ENCODE peak calls at places on chromosome 9, in six cellular contexts. K, I, G, O, Y and M are unnamed samples. For H3K4me1, the result is how much of the 10 kb centered on the place peaks cover.

GRCh38 chr9:124632077-124632621 is 125.0 kb upstream of the NR5A1 start:
- DNase-seq in O (no peak), Y (peak), G (no peak), K (no peak), I (peak), M (no peak)

GRCh38 chr9:82108881-82109280 is 120.3 kb downstream of the SPATA31D1 start:
- DNase-seq in G (no peak), K (no peak), O (no peak), I (peak), Y (no peak), M (no peak)

GRCh38 chr9:129084087-129084486 is 3.2 kb downstream of the DOLPP1 start:
- DNase-seq in G (no peak), O (no peak), K (no peak), I (no peak), Y (no peak), M (no peak)

GRCh38 chr9:94864862-94865435 is 138.4 kb downstream of the AOPEP start:
- DNase-seq in Y (no peak), K (no peak), G (no peak), O (no peak), I (peak), M (no peak)

GRCh38 chr9:127923771-127924170 is 6.8 kb downstream of the PIP5KL1 start:
- DNase-seq in Y (peak), O (no peak), K (no peak), I (peak), G (no peak), M (peak)

GRCh38 chr9:91131433-91131839 is 230.3 kb downstream of the AUH start:
- DNase-seq in G (no peak), I (peak), O (no peak), Y (peak), K (no peak), M (no peak)

GRCh38 chr9:128825923-128826702 is 3.5 kb downstream of the SPOUT1 start:
- DNase-seq in O (peak), I (no peak), G (no peak), K (no peak), Y (no peak), M (peak)

GRCh38 chr9:109966643-109967368 is 186.8 kb downstream of the PALM2AKAP2 start:
- DNase-seq in I (no peak), O (no peak), Y (no peak), K (no peak), G (no peak), M (no peak)

GRCh38 chr9:129841071-129841470 is 5.8 kb downstream of the USP20 start:
- DNase-seq in I (no peak), Y (no peak), G (no peak), K (no peak), O (peak), M (no peak)

GRCh38 chr9:7756088-7756487 is 43.5 kb downstream of the DMAC1 start:
- DNase-seq in O (no peak), I (no peak), K (no peak), Y (no peak), G (no peak), M (no peak)

GRCh38 chr9:114754574-114754973 is 51.3 kb downstream of the TNFSF15 start:
- DNase-seq in K (no peak), G (no peak), I (no peak), Y (no peak), O (no peak), M (no peak)

GRCh38 chr9:122816163-122816867 is 12.1 kb downstream of the PDCL start:
- DNase-seq in G (no peak), I (no peak), K (no peak), Y (no peak), O (no peak), M (no peak)

GRCh38 chr9:86281577-86282076 is 711 bp downstream of the ISCA1 start:
- DNase-seq in Y (no peak), K (peak), O (peak), G (peak), I (no peak), M (no peak)

GRCh38 chr9:114205171-114206015 is 50.1 kb downstream of the COL27A1 start:
- DNase-seq in K (no peak), G (no peak), I (no peak), O (no peak), Y (no peak), M (no peak)

GRCh38 chr9:96875460-96876142 is 21.3 kb upstream of the ZNF782 start:
- DNase-seq in G (peak), Y (peak), I (peak), K (peak), O (peak), M (peak)

GRCh38 chr9:123725389-123725788 is 204.5 kb downstream of the DENND1A start:
- DNase-seq in O (no peak), Y (no peak), G (no peak), K (peak), I (peak), M (no peak)

GRCh38 chr9:94687451-94687850 is 39.0 kb upstream of the AOPEP start:
- DNase-seq in K (no peak), G (no peak), Y (no peak), O (no peak), I (no peak), M (no peak)

GRCh38 chr9:8254527-8254926 is 454.9 kb upstream of the DMAC1 start:
- DNase-seq in Y (no peak), I (no peak), K (no peak), G (no peak), O (no peak), M (no peak)

GRCh38 chr9:21709464-21710058 is 92.9 kb upstream of the MTAP start:
- DNase-seq in G (peak), K (peak), Y (peak), O (peak), I (peak), M (peak)

GRCh38 chr9:96621619-96622018 is 2.0 kb upstream of the CDC14B start:
- DNase-seq in I (peak), Y (no peak), G (no peak), O (peak), K (no peak), M (no peak)

GRCh38 chr9:14511452-14511851 is 181.8 kb downstream of the ZDHHC21 start:
- DNase-seq in Y (no peak), G (no peak), O (no peak), K (no peak), I (no peak), M (no peak)

GRCh38 chr9:131809941-131810344 is 70.1 kb upstream of the RAPGEF1 start:
- DNase-seq in Y (no peak), G (no peak), I (peak), O (no peak), K (no peak), M (no peak)

GRCh38 chr9:111974092-111974681 is 77.6 kb downstream of the UGCG start:
- DNase-seq in Y (no peak), O (no peak), G (no peak), K (no peak), I (peak), M (peak)

GRCh38 chr9:88476491-88477271 is 58.3 kb upstream of the NXNL2 start:
- DNase-seq in K (no peak), O (peak), G (no peak), Y (peak), I (peak), M (no peak)

GRCh38 chr9:113916931-113917330 is 40.8 kb downstream of the ZNF618 start:
- DNase-seq in I (no peak), O (no peak), Y (no peak), K (no peak), G (no peak), M (no peak)

GRCh38 chr9:18297532-18297872 is 176.5 kb upstream of the ADAMTSL1 start:
- DNase-seq in K (peak), O (peak), Y (no peak), I (no peak), G (no peak), M (peak)

GRCh38 chr9:95004452-95005275 is 278.2 kb downstream of the AOPEP start:
- DNase-seq in Y (peak), O (peak), I (no peak), K (no peak), G (no peak), M (peak)

GRCh38 chr9:110015759-110016158 is 192.2 kb downstream of the C9orf152 start:
- DNase-seq in Y (peak), O (peak), K (no peak), I (peak), G (no peak), M (peak)

GRCh38 chr9:37963936-37964739 is 60.2 kb upstream of the SLC25A51 start:
- DNase-seq in K (no peak), G (no peak), I (peak), Y (peak), O (no peak), M (no peak)

GRCh38 chr9:18788256-18788655 is 244.8 kb downstream of the SAXO1 start:
- DNase-seq in Y (no peak), G (no peak), O (no peak), I (no peak), K (no peak), M (no peak)

GRCh38 chr9:99353408-99353807 is 131.3 kb downstream of the SEC61B start:
- DNase-seq in O (no peak), G (no peak), K (no peak), Y (peak), I (peak), M (peak)

GRCh38 chr9:4371108-4371507 is 71.2 kb upstream of the GLIS3 start:
- DNase-seq in K (no peak), O (peak), Y (peak), I (peak), G (no peak), M (peak)

GRCh38 chr9:3473402-3473801 is 52.4 kb downstream of the RFX3 start:
- DNase-seq in O (no peak), I (no peak), K (no peak), Y (no peak), G (no peak), M (no peak)

GRCh38 chr9:124285903-124286291 is 28.1 kb downstream of the NEK6 start:
- DNase-seq in K (no peak), I (peak), O (no peak), G (no peak), Y (peak), M (peak)

GRCh38 chr9:93263334-93264229 is 79.6 kb downstream of the WNK2 start:
- DNase-seq in I (no peak), Y (no peak), G (no peak), K (no peak), O (no peak), M (no peak)

DNA sequence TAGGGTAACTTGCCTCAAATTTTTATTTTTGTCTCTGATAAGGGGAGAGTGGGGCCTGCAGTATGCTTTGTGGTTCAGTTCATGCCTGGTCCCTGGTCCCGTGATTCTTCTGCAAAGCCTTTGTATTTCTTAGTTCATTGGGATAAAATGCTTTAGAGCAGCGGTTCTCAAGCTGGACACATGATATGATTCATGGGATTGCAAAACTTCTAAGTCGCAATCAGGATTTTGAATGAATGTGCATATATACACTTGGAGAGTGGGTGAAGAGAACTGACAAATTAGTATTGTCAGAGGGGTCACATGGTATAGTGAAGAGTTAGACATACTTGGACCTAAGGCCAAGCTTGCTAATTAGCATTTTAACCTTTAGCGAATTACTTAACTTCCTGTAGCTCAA is 265.4 kb upstream of the KLF9 start:
- DNase-seq in Y (no peak), I (peak), K (no peak), G (no peak), O (no peak), M (peak)
- H2BK5ac ChIP-seq in Y (no peak), I (no peak), K (no peak), G (no peak), O (no peak), M (no peak)

DNA sequence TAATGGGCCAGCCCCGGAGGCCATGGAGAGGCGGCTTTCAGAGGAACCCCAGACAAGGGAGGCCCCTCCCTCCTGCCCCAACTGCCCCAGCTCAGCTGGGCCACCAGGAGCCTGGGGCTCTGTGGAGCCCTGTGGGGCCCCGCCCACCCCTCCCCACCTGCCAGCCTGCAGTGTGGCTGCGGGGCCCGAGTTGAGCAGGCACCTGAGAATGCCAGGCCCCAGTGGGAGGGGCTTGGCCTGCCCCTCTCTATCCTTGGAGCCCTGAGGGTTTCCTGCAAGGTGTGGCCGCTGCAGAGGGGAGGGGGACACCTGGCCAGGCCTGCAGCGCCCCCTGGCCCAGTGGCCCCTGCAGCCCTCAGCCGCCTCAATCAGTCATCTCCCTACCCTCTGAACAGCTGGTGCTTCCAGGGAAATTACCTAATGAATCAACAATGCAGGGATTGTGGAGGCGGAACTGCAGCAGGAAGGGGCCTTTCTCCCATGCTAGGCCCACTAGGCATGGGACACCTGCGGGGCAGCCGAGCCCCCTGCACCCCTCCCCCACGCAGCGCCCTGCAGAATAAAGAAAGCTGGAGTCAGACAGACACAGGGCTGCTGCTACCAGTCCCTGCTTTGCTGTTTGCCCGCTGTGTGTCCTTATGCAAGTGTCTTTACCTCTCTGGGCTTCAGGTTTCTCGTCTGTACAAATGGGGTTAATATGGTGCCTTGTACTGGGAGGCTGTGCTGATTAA is 48.0 kb downstream of the LMX1B start:
- DNase-seq in Y (no peak), G (no peak), I (peak), K (peak), O (peak), M (peak)
- H3K4me1 ChIP-seq in Y (under half), G (under half), I (under half), K (under half), O (under half), M (under half)

DNA sequence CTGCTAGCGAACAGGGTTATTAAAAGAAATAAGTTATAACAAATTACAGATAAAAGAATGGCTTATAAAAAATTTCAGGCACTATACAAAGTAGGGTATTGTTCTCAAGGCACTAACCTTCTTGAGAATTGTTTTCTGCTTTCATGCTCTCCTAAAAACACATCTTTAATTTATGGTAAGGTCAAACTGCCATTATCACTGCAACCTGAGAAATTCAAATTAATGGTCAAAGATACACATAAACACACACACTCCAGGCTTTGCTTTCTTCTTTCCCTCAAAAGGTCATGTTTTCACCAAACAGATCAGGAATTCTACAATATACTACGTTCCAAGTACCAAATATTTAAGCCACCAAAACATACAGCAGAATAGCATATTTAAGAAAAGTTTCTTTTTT is 44.9 kb downstream of the ELAVL2 start:
- DNase-seq in G (no peak), I (no peak), Y (no peak), K (no peak), O (no peak), M (no peak)
- H2BK5ac ChIP-seq in G (no peak), I (no peak), Y (no peak), K (no peak), O (no peak), M (no peak)

DNA sequence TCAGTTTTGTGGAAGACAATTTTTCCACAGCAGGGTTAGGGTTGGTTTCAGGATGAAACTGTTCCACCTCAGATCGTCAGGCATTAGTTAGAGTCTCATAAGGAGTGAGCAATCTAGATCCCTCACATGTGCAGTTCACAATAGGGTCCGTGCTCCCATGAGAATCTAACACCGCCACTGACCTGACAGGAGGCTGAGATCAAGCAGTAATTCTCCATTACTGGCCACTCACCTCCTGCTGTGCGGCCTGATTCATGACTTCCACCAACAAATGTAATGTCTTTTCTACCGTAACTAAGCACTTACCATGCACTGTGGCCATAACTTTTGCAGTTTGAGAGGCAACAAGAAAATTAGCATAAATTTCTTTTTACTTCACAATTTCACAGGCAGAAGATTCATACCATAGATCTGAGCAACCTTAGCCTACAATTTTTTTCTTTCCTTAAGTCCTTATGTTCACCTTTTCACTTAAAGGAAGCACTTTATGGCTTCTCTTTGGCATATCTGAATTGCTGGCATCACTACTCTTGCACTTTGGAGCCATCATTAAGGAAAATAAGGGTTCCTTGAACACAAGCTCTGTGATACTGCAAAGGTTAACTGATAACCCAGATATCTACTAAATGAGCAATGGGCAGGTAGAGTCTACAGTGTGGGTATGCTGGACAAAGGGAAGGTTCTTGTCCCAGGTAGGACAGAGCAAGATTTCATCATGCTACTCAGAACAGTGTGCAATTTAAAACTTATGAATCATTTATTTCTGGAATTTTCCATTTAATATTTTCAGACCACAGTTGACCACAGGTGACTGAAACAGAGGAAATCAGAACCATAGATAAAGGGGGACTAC is 83.0 kb upstream of the IFNK start:
- DNase-seq in K (no peak), Y (no peak), I (no peak), G (no peak), O (no peak), M (no peak)
- H3K4me1 ChIP-seq in K (under half), Y (under half), I (under half), G (under half), O (under half), M (under half)

DNA sequence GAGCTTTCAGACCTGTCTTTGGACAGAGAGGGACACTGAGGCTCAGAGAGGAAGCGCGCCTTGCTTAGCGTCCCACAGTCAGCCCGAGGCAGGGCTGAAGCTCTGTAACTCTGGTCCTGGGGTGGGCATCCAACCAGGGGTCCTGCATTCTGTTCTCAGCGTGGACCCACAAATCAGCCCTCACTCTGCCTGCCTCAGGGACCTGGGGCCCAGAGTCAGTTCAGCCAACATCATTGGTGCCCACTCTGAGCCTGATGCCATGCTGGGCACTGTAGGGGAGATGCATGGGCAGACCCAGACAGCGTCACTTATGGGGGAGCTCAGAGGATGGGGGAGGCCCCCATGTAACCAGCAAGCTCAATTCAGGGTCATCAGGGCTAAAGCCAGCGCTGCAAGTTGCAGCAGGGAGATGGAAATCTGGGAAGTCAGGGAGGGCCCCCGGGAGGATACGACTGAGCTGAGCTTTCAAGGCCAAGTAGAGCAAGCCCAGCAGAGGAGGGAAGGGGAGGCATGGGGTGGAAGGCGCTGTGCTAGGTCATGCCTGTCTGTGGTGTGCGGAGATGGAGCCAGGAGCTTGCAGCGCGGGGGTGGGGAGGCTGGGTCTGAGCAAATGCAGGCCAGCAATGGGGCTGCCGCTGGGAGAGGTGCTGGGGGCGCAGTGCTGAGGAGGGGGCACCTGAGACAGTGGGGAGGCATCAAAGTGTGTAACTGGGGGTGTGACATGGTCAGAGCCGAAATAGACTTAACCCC is 21.1 kb downstream of the CORO2A start:
- DNase-seq in O (peak), K (no peak), G (no peak), Y (no peak), I (no peak), M (no peak)
- H2BK5ac ChIP-seq in O (no peak), K (no peak), G (peak), Y (no peak), I (no peak), M (no peak)

GRCh38 chr9:77016526-77017504 is 2.6 kb upstream of the FOXB2 start:
- DNase-seq in I (no peak), O (peak), G (peak), K (peak), Y (no peak), M (no peak)

GRCh38 chr9:77017505-77017894 is 2.0 kb upstream of the FOXB2 start:
- DNase-seq in K (no peak), G (no peak), I (no peak), O (no peak), Y (no peak), M (no peak)

GRCh38 chr9:77019810-77020437 is 469 bp downstream of the FOXB2 start:
- DNase-seq in Y (no peak), G (no peak), O (no peak), I (no peak), K (peak), M (no peak)

GRCh38 chr9:77019010-77019809 is at the start of gene FOXB2:
- DNase-seq in G (peak), Y (no peak), K (peak), O (peak), I (no peak), M (no peak)

GRCh38 chr9:77018058-77019009 is 1.1 kb upstream of the FOXB2 start:
- DNase-seq in G (peak), I (no peak), K (peak), O (peak), Y (no peak), M (no peak)
- H3K4me1 ChIP-seq in G (under half), I (under half), K (under half), O (under half), Y (under half), M (under half)